ENCODE peak calls at places on chromosomes 1 and 21, in nine cellular contexts. One of them, this sample, is unnamed.

GRCh38 chr21:43372663-43373386 is 54.1 kb downstream of the SIK1 start:
- DNase-seq in mucosa of gallbladder: no peak
- DNase-seq in SHP77: no peak
- DNase-seq in kidney: peak
- DNase-seq in activated gamma-delta T cell treated with Interleukin-2 at 50 U/mL for 16 hours: no peak
- DNase-seq in aorta: no peak
- DNase-seq in HTR-8/SVneo: no peak
- DNase-seq in T-cell: no peak
- DNase-seq in activated T-cell treated with anti-CD3 and anti-CD28 coated beads for 1 hour: no peak
- DNase-seq in this sample: no peak

GRCh38 chr1:63683759-63684158 is 90.1 kb upstream of the ROR1 start:
- DNase-seq in mucosa of gallbladder: no peak
- DNase-seq in activated gamma-delta T cell treated with Interleukin-2 at 50 U/mL for 16 hours: no peak
- DNase-seq in T-cell: no peak
- DNase-seq in HTR-8/SVneo: no peak
- DNase-seq in kidney: no peak
- DNase-seq in activated T-cell treated with anti-CD3 and anti-CD28 coated beads for 1 hour: no peak
- DNase-seq in aorta: no peak
- DNase-seq in SHP77: no peak
- DNase-seq in this sample: no peak

GRCh38 chr1:234206651-234207284 is 166.5 kb upstream of the COA6 start:
- DNase-seq in kidney: no peak
- DNase-seq in mucosa of gallbladder: no peak
- DNase-seq in activated T-cell treated with anti-CD3 and anti-CD28 coated beads for 1 hour: no peak
- DNase-seq in T-cell: no peak
- DNase-seq in activated gamma-delta T cell treated with Interleukin-2 at 50 U/mL for 16 hours: no peak
- DNase-seq in aorta: no peak
- DNase-seq in SHP77: no peak
- DNase-seq in HTR-8/SVneo: peak
- DNase-seq in this sample: peak

GRCh38 chr1:226506921-226507320 is 41.6 kb upstream of the STUM start:
- DNase-seq in kidney: no peak
- DNase-seq in T-cell: no peak
- DNase-seq in SHP77: no peak
- DNase-seq in mucosa of gallbladder: no peak
- DNase-seq in activated gamma-delta T cell treated with Interleukin-2 at 50 U/mL for 16 hours: no peak
- DNase-seq in HTR-8/SVneo: no peak
- DNase-seq in activated T-cell treated with anti-CD3 and anti-CD28 coated beads for 1 hour: no peak
- DNase-seq in aorta: no peak
- DNase-seq in this sample: no peak

GRCh38 chr1:47906009-47906432 is 91.2 kb downstream of the TRABD2B start:
- DNase-seq in T-cell: no peak
- DNase-seq in activated T-cell treated with anti-CD3 and anti-CD28 coated beads for 1 hour: no peak
- DNase-seq in kidney: no peak
- DNase-seq in HTR-8/SVneo: no peak
- DNase-seq in SHP77: no peak
- DNase-seq in mucosa of gallbladder: peak
- DNase-seq in aorta: no peak
- DNase-seq in activated gamma-delta T cell treated with Interleukin-2 at 50 U/mL for 16 hours: no peak
- DNase-seq in this sample: no peak

GRCh38 chr21:33308586-33309490 is 15.9 kb upstream of the IFNAR1 start:
- DNase-seq in T-cell: peak
- DNase-seq in SHP77: peak
- DNase-seq in HTR-8/SVneo: no peak
- DNase-seq in kidney: no peak
- DNase-seq in activated T-cell treated with anti-CD3 and anti-CD28 coated beads for 1 hour: no peak
- DNase-seq in activated gamma-delta T cell treated with Interleukin-2 at 50 U/mL for 16 hours: no peak
- DNase-seq in aorta: no peak
- DNase-seq in mucosa of gallbladder: no peak
- DNase-seq in this sample: no peak

GRCh38 chr1:219174672-219175564 is 1.2 kb downstream of the LYPLAL1 start:
- DNase-seq in kidney: no peak
- DNase-seq in activated T-cell treated with anti-CD3 and anti-CD28 coated beads for 1 hour: no peak
- DNase-seq in mucosa of gallbladder: peak
- DNase-seq in T-cell: peak
- DNase-seq in HTR-8/SVneo: peak
- DNase-seq in activated gamma-delta T cell treated with Interleukin-2 at 50 U/mL for 16 hours: no peak
- DNase-seq in aorta: no peak
- DNase-seq in SHP77: no peak
- DNase-seq in this sample: peak

GRCh38 chr1:9413143-9413876 is 120.6 kb downstream of the SPSB1 start:
- DNase-seq in SHP77: no peak
- DNase-seq in HTR-8/SVneo: peak
- DNase-seq in activated T-cell treated with anti-CD3 and anti-CD28 coated beads for 1 hour: peak
- DNase-seq in activated gamma-delta T cell treated with Interleukin-2 at 50 U/mL for 16 hours: peak
- DNase-seq in kidney: peak
- DNase-seq in mucosa of gallbladder: peak
- DNase-seq in aorta: peak
- DNase-seq in T-cell: peak
- DNase-seq in this sample: peak

GRCh38 chr21:45033791-45034555 is 40.4 kb upstream of the ADARB1 start:
- DNase-seq in activated T-cell treated with anti-CD3 and anti-CD28 coated beads for 1 hour: no peak
- DNase-seq in activated gamma-delta T cell treated with Interleukin-2 at 50 U/mL for 16 hours: no peak
- DNase-seq in kidney: no peak
- DNase-seq in SHP77: no peak
- DNase-seq in aorta: peak
- DNase-seq in HTR-8/SVneo: no peak
- DNase-seq in mucosa of gallbladder: no peak
- DNase-seq in T-cell: no peak
- DNase-seq in this sample: peak

GRCh38 chr21:35395728-35396127 is 346.6 kb upstream of the RUNX1 start:
- DNase-seq in aorta: no peak
- DNase-seq in activated T-cell treated with anti-CD3 and anti-CD28 coated beads for 1 hour: no peak
- DNase-seq in SHP77: no peak
- DNase-seq in mucosa of gallbladder: no peak
- DNase-seq in activated gamma-delta T cell treated with Interleukin-2 at 50 U/mL for 16 hours: no peak
- DNase-seq in kidney: no peak
- DNase-seq in HTR-8/SVneo: peak
- DNase-seq in T-cell: no peak
- DNase-seq in this sample: no peak

GRCh38 chr1:65147424-65148177 is 402 bp upstream of the AK4 start:
- DNase-seq in activated T-cell treated with anti-CD3 and anti-CD28 coated beads for 1 hour: no peak
- DNase-seq in T-cell: peak
- DNase-seq in SHP77: peak
- DNase-seq in aorta: peak
- DNase-seq in activated gamma-delta T cell treated with Interleukin-2 at 50 U/mL for 16 hours: peak
- DNase-seq in kidney: peak
- DNase-seq in HTR-8/SVneo: peak
- DNase-seq in mucosa of gallbladder: peak
- DNase-seq in this sample: no peak

GRCh38 chr1:231041705-231042261 is 1.7 kb upstream of the FAM89A start:
- DNase-seq in aorta: no peak
- DNase-seq in mucosa of gallbladder: no peak
- DNase-seq in activated T-cell treated with anti-CD3 and anti-CD28 coated beads for 1 hour: no peak
- DNase-seq in SHP77: no peak
- DNase-seq in kidney: no peak
- DNase-seq in activated gamma-delta T cell treated with Interleukin-2 at 50 U/mL for 16 hours: no peak
- DNase-seq in HTR-8/SVneo: no peak
- DNase-seq in T-cell: no peak
- DNase-seq in this sample: no peak

GRCh38 chr1:2575801-2576663 is 10.5 kb upstream of the PRXL2B start:
- DNase-seq in kidney: peak
- DNase-seq in activated gamma-delta T cell treated with Interleukin-2 at 50 U/mL for 16 hours: no peak
- DNase-seq in activated T-cell treated with anti-CD3 and anti-CD28 coated beads for 1 hour: no peak
- DNase-seq in aorta: no peak
- DNase-seq in HTR-8/SVneo: no peak
- DNase-seq in mucosa of gallbladder: peak
- DNase-seq in SHP77: no peak
- DNase-seq in T-cell: no peak
- DNase-seq in this sample: no peak

GRCh38 chr1:24142546-24143431 is at the start of gene IL22RA1:
- DNase-seq in T-cell: no peak
- DNase-seq in SHP77: no peak
- DNase-seq in HTR-8/SVneo: no peak
- DNase-seq in activated T-cell treated with anti-CD3 and anti-CD28 coated beads for 1 hour: no peak
- DNase-seq in kidney: peak
- DNase-seq in mucosa of gallbladder: peak
- DNase-seq in aorta: peak
- DNase-seq in activated gamma-delta T cell treated with Interleukin-2 at 50 U/mL for 16 hours: no peak
- DNase-seq in this sample: no peak

GRCh38 chr1:234556245-234556943 is 53.6 kb downstream of the IRF2BP2 start:
- DNase-seq in kidney: no peak
- DNase-seq in activated T-cell treated with anti-CD3 and anti-CD28 coated beads for 1 hour: no peak
- DNase-seq in activated gamma-delta T cell treated with Interleukin-2 at 50 U/mL for 16 hours: no peak
- DNase-seq in HTR-8/SVneo: no peak
- DNase-seq in mucosa of gallbladder: no peak
- DNase-seq in SHP77: no peak
- DNase-seq in T-cell: no peak
- DNase-seq in aorta: no peak
- DNase-seq in this sample: no peak

GRCh38 chr1:117001254-117001927 is at the start of gene CD101:
- DNase-seq in activated T-cell treated with anti-CD3 and anti-CD28 coated beads for 1 hour: no peak
- DNase-seq in mucosa of gallbladder: no peak
- DNase-seq in activated gamma-delta T cell treated with Interleukin-2 at 50 U/mL for 16 hours: no peak
- DNase-seq in aorta: no peak
- DNase-seq in T-cell: no peak
- DNase-seq in SHP77: no peak
- DNase-seq in kidney: no peak
- DNase-seq in HTR-8/SVneo: no peak
- DNase-seq in this sample: no peak

GRCh38 chr1:41493117-41493536 is 8.6 kb upstream of the EDN2 start:
- DNase-seq in SHP77: no peak
- DNase-seq in HTR-8/SVneo: peak
- DNase-seq in aorta: no peak
- DNase-seq in activated T-cell treated with anti-CD3 and anti-CD28 coated beads for 1 hour: no peak
- DNase-seq in kidney: peak
- DNase-seq in mucosa of gallbladder: no peak
- DNase-seq in activated gamma-delta T cell treated with Interleukin-2 at 50 U/mL for 16 hours: no peak
- DNase-seq in T-cell: no peak
- DNase-seq in this sample: no peak

GRCh38 chr1:228346731-228347130 is 59.9 kb downstream of the TRIM11 start:
- DNase-seq in SHP77: no peak
- DNase-seq in activated T-cell treated with anti-CD3 and anti-CD28 coated beads for 1 hour: no peak
- DNase-seq in activated gamma-delta T cell treated with Interleukin-2 at 50 U/mL for 16 hours: no peak
- DNase-seq in aorta: no peak
- DNase-seq in T-cell: no peak
- DNase-seq in kidney: no peak
- DNase-seq in HTR-8/SVneo: no peak
- DNase-seq in mucosa of gallbladder: no peak
- DNase-seq in this sample: no peak

GRCh38 chr1:20660363-20661234 is 570 bp downstream of the DDOST start:
- DNase-seq in activated gamma-delta T cell treated with Interleukin-2 at 50 U/mL for 16 hours: no peak
- DNase-seq in T-cell: no peak
- DNase-seq in mucosa of gallbladder: no peak
- DNase-seq in activated T-cell treated with anti-CD3 and anti-CD28 coated beads for 1 hour: peak
- DNase-seq in kidney: no peak
- DNase-seq in SHP77: no peak
- DNase-seq in aorta: no peak
- DNase-seq in HTR-8/SVneo: no peak
- DNase-seq in this sample: no peak

GRCh38 chr21:45539046-45539795 is 3.0 kb downstream of the SLC19A1 start:
- DNase-seq in kidney: peak
- DNase-seq in T-cell: no peak
- DNase-seq in aorta: peak
- DNase-seq in mucosa of gallbladder: no peak
- DNase-seq in activated gamma-delta T cell treated with Interleukin-2 at 50 U/mL for 16 hours: peak
- DNase-seq in HTR-8/SVneo: no peak
- DNase-seq in activated T-cell treated with anti-CD3 and anti-CD28 coated beads for 1 hour: no peak
- DNase-seq in SHP77: no peak
- DNase-seq in this sample: no peak

GRCh38 chr1:54421101-54421504 is 14.9 kb upstream of the SSBP3 start:
- DNase-seq in mucosa of gallbladder: no peak
- DNase-seq in kidney: no peak
- DNase-seq in SHP77: no peak
- DNase-seq in T-cell: no peak
- DNase-seq in aorta: no peak
- DNase-seq in HTR-8/SVneo: no peak
- DNase-seq in activated gamma-delta T cell treated with Interleukin-2 at 50 U/mL for 16 hours: no peak
- DNase-seq in activated T-cell treated with anti-CD3 and anti-CD28 coated beads for 1 hour: no peak
- DNase-seq in this sample: no peak

GRCh38 chr1:38250356-38250755 is 203.8 kb upstream of the POU3F1 start:
- DNase-seq in HTR-8/SVneo: no peak
- DNase-seq in activated T-cell treated with anti-CD3 and anti-CD28 coated beads for 1 hour: no peak
- DNase-seq in kidney: no peak
- DNase-seq in T-cell: no peak
- DNase-seq in SHP77: no peak
- DNase-seq in activated gamma-delta T cell treated with Interleukin-2 at 50 U/mL for 16 hours: no peak
- DNase-seq in aorta: no peak
- DNase-seq in mucosa of gallbladder: no peak
- DNase-seq in this sample: no peak

This sample was measured in AG09309.